ENCODE peak calls at places on chromosomes 13 and 19, in eight cellular contexts. G is PC-3, T is aorta, W is H54, I is esophagus squamous epithelium, S is NT2/D1, Z is iris pigment epithelial cell, Q is upper lobe of left lung. C is an unnamed sample.

GRCh38 chr13:110330491-110331001 is 23.5 kb downstream of the COL4A2 start:
- DNase-seq in W (no peak), I (no peak), S (no peak), G (no peak), T (no peak), Q (no peak), Z (peak), C (no peak)

GRCh38 chr13:93951153-93951552 is 528.3 kb downstream of the DCT start:
- DNase-seq in I (no peak), S (no peak), Q (no peak), W (no peak), T (no peak), Z (peak), G (peak), C (no peak)

GRCh38 chr13:75469087-75469486 is 12.9 kb downstream of the TBC1D4 start:
- DNase-seq in I (no peak), Q (no peak), T (no peak), Z (no peak), G (no peak), S (no peak), W (no peak), C (no peak)

GRCh38 chr19:46480409-46480808 is 9.0 kb upstream of the PNMA8A start:
- DNase-seq in Q (no peak), I (no peak), G (no peak), Z (peak), W (no peak), T (no peak), S (no peak), C (no peak)

GRCh38 chr13:40453666-40454030 is 212.8 kb downstream of the FOXO1 start:
- DNase-seq in T (no peak), Z (no peak), S (no peak), W (no peak), Q (no peak), G (peak), I (no peak), C (peak)

GRCh38 chr13:112652512-112653458 is 37.1 kb upstream of the ATP11A start:
- DNase-seq in W (no peak), S (no peak), G (peak), T (no peak), Q (no peak), I (no peak), Z (no peak), C (no peak)

GRCh38 chr13:99125335-99125915 is 75.2 kb upstream of the UBAC2 start:
- DNase-seq in Z (peak), T (no peak), Q (no peak), I (no peak), S (no peak), G (no peak), W (no peak), C (no peak)

GRCh38 chr13:44857061-44857460 is 132.2 kb downstream of the NUFIP1 start:
- DNase-seq in W (no peak), Z (no peak), Q (no peak), T (no peak), G (peak), I (no peak), S (no peak), C (no peak)

GRCh38 chr13:91506759-91507158 is 108.3 kb downstream of the GPC5 start:
- DNase-seq in S (no peak), G (no peak), T (no peak), Q (no peak), Z (no peak), I (no peak), W (no peak), C (no peak)

GRCh38 chr19:327291-328024 is 17.1 kb downstream of the MIER2 start:
- DNase-seq in T (no peak), Q (no peak), S (no peak), W (no peak), G (no peak), I (no peak), Z (no peak), C (no peak)

GRCh38 chr19:13978306-13978705 is 26.0 kb downstream of the DCAF15 start:
- DNase-seq in T (peak), Q (peak), W (no peak), I (no peak), G (no peak), Z (peak), S (peak), C (peak)

GRCh38 chr19:51368366-51369282 is at the start of gene CLDND2:
- DNase-seq in W (no peak), I (no peak), T (no peak), G (no peak), Q (no peak), Z (no peak), S (no peak), C (no peak)

GRCh38 chr13:79772811-79773210 is 291.9 kb downstream of the NDFIP2 start:
- DNase-seq in T (no peak), W (no peak), G (no peak), I (no peak), Z (no peak), Q (no peak), S (no peak), C (no peak)

GRCh38 chr13:35764359-35765015 is 288.0 kb upstream of the MAB21L1 start:
- DNase-seq in Z (no peak), T (no peak), I (no peak), G (no peak), W (no peak), S (no peak), Q (no peak), C (no peak)

GRCh38 chr19:12353375-12353774 is 12.1 kb downstream of the ZNF442 start:
- DNase-seq in S (no peak), W (no peak), Z (no peak), T (no peak), I (no peak), Q (no peak), G (no peak), C (no peak)

GRCh38 chr13:97339019-97339988 is 94.7 kb upstream of the RAP2A start:
- DNase-seq in S (no peak), I (no peak), G (no peak), Z (peak), T (peak), Q (peak), W (no peak), C (no peak)

GRCh38 chr13:74644239-74644638 is 510.0 kb upstream of the KLF12 start:
- DNase-seq in Q (no peak), W (no peak), G (no peak), S (no peak), T (no peak), Z (peak), I (no peak), C (no peak)

GRCh38 chr13:33204130-33204927 is 81.2 kb downstream of the STARD13 start:
- DNase-seq in G (no peak), W (no peak), T (peak), Q (no peak), Z (peak), I (no peak), S (no peak), C (no peak)

GRCh38 chr19:21519488-21519887 is 14.1 kb downstream of the ZNF429 start:
- DNase-seq in Q (no peak), G (no peak), S (no peak), I (no peak), Z (no peak), T (no peak), W (no peak), C (no peak)

GRCh38 chr19:8041553-8041952 is 11.0 kb upstream of the CCL25 start:
- DNase-seq in I (no peak), W (no peak), S (no peak), Q (no peak), T (no peak), G (no peak), Z (no peak), C (no peak)

GRCh38 chr19:11067356-11068113 is 21.7 kb upstream of the LDLR start:
- DNase-seq in G (no peak), W (no peak), Z (peak), I (no peak), S (no peak), Q (no peak), T (no peak), C (no peak)

GRCh38 chr13:99656843-99657506 is 155.7 kb downstream of the TM9SF2 start:
- DNase-seq in W (no peak), I (no peak), S (no peak), Q (no peak), T (no peak), G (no peak), Z (no peak), C (no peak)

GRCh38 chr13:29362849-29363604 is 232.5 kb downstream of the SLC7A1 start:
- DNase-seq in G (peak), Q (peak), Z (peak), W (peak), I (no peak), T (no peak), S (peak), C (peak)

GRCh38 chr13:61500176-61500575 is 84.5 kb upstream of the PCDH20 start:
- DNase-seq in G (no peak), I (no peak), S (no peak), Z (no peak), W (no peak), T (no peak), Q (no peak), C (no peak)

GRCh38 chr13:109816112-109816978 is 30.0 kb upstream of the IRS2 start:
- DNase-seq in S (peak), W (no peak), Q (no peak), Z (no peak), G (peak), T (no peak), I (no peak), C (peak)

GRCh38 chr13:63299995-63300394 is 1884.3 kb upstream of the PCDH20 start:
- DNase-seq in W (no peak), S (no peak), Z (peak), I (no peak), T (no peak), G (no peak), Q (no peak), C (no peak)

GRCh38 chr13:50080158-50080855 is 65.1 kb downstream of the KCNRG start:
- DNase-seq in Q (no peak), T (no peak), S (no peak), W (no peak), Z (peak), I (no peak), G (no peak), C (no peak)

GRCh38 chr19:45772912-45773311 is 3.9 kb upstream of the SIX5 start:
- DNase-seq in I (no peak), W (no peak), T (no peak), G (no peak), Z (no peak), Q (no peak), S (no peak), C (no peak)

GRCh38 chr13:49304763-49305695 is 57.3 kb downstream of the CDADC1 start:
- DNase-seq in Q (no peak), Z (no peak), G (no peak), S (no peak), W (no peak), T (no peak), I (no peak), C (no peak)

GRCh38 chr19:1250374-1251232 is 2.2 kb downstream of the MIDN start:
- DNase-seq in W (no peak), Z (peak), T (no peak), I (no peak), G (no peak), Q (no peak), S (peak), C (no peak)

GRCh38 chr13:107339209-107339608 is 771.3 kb upstream of the ARGLU1 start:
- DNase-seq in Z (peak), S (no peak), Q (no peak), G (peak), I (no peak), T (no peak), W (peak), C (peak)

GRCh38 chr13:43298799-43299198 is 275.4 kb downstream of the DNAJC15 start:
- DNase-seq in G (no peak), W (no peak), Z (no peak), I (no peak), Q (no peak), T (no peak), S (no peak), C (peak)

GRCh38 chr13:114177245-114178010 is 1.6 kb upstream of the CFAP97D2 start:
- DNase-seq in Q (no peak), W (no peak), S (no peak), Z (no peak), T (no peak), G (no peak), I (no peak), C (no peak)

GRCh38 chr13:45596800-45597484 is 18.6 kb downstream of the ERICH6B start:
- DNase-seq in S (no peak), G (no peak), Q (no peak), Z (no peak), T (no peak), W (no peak), I (no peak), C (no peak)

GRCh38 chr19:53085496-53085895 is 17.7 kb downstream of the ZNF160 start:
- DNase-seq in T (no peak), G (no peak), Q (no peak), I (no peak), W (no peak), S (no peak), Z (no peak), C (no peak)

C was measured in RWPE1.